ENCODE peak calls at places on chromosomes 12 and 14, in seven cellular contexts. One of them, this sample, is unnamed.

GRCh38 chr12:48007206-48007605 is 2.9 kb upstream of the COL2A1 start:
- DNase-seq in suprapubic skin: no peak
- DNase-seq in cardiac muscle cell: no peak
- DNase-seq in H7: no peak
- DNase-seq in left ventricle myocardium inferior: no peak
- DNase-seq in prostate gland: no peak
- DNase-seq in GM23248: no peak
- DNase-seq in this sample: no peak

GRCh38 chr12:122843472-122843871 is 8.2 kb downstream of the HIP1R start:
- DNase-seq in suprapubic skin: no peak
- DNase-seq in cardiac muscle cell: no peak
- DNase-seq in H7: peak
- DNase-seq in left ventricle myocardium inferior: no peak
- DNase-seq in prostate gland: no peak
- DNase-seq in GM23248: no peak
- DNase-seq in this sample: no peak

GRCh38 chr14:93686313-93686712 is 102.0 kb downstream of the PRIMA1 start:
- DNase-seq in suprapubic skin: no peak
- DNase-seq in cardiac muscle cell: no peak
- DNase-seq in H7: no peak
- DNase-seq in left ventricle myocardium inferior: no peak
- DNase-seq in prostate gland: no peak
- DNase-seq in GM23248: peak
- DNase-seq in this sample: no peak

GRCh38 chr14:103199141-103199540 is 75.9 kb downstream of the TNFAIP2 start:
- DNase-seq in suprapubic skin: no peak
- DNase-seq in cardiac muscle cell: peak
- DNase-seq in H7: no peak
- DNase-seq in left ventricle myocardium inferior: no peak
- DNase-seq in prostate gland: no peak
- DNase-seq in GM23248: peak
- DNase-seq in this sample: no peak

GRCh38 chr14:91403069-91403600 is 14.5 kb downstream of the CCDC88C start:
- DNase-seq in suprapubic skin: no peak
- DNase-seq in cardiac muscle cell: no peak
- DNase-seq in H7: peak
- DNase-seq in left ventricle myocardium inferior: no peak
- DNase-seq in prostate gland: no peak
- DNase-seq in GM23248: no peak
- DNase-seq in this sample: no peak

GRCh38 chr12:57896437-57897201 is 44.7 kb upstream of the ATP23 start:
- DNase-seq in suprapubic skin: peak
- DNase-seq in cardiac muscle cell: peak
- DNase-seq in H7: peak
- DNase-seq in left ventricle myocardium inferior: peak
- DNase-seq in prostate gland: peak
- DNase-seq in GM23248: peak
- DNase-seq in this sample: no peak

GRCh38 chr12:54009171-54010052 is 627 bp downstream of the HOXC8 start:
- DNase-seq in suprapubic skin: no peak
- DNase-seq in cardiac muscle cell: no peak
- DNase-seq in H7: peak
- DNase-seq in left ventricle myocardium inferior: no peak
- DNase-seq in prostate gland: no peak
- DNase-seq in GM23248: peak
- DNase-seq in this sample: no peak

GRCh38 chr14:21215130-21215878 is 53.9 kb downstream of the HNRNPC start:
- DNase-seq in suprapubic skin: no peak
- DNase-seq in cardiac muscle cell: no peak
- DNase-seq in H7: no peak
- DNase-seq in left ventricle myocardium inferior: no peak
- DNase-seq in prostate gland: no peak
- DNase-seq in GM23248: no peak
- DNase-seq in this sample: no peak

GRCh38 chr12:113089839-113090238 is 33.3 kb downstream of the DTX1 start:
- DNase-seq in suprapubic skin: no peak
- DNase-seq in cardiac muscle cell: no peak
- DNase-seq in H7: no peak
- DNase-seq in left ventricle myocardium inferior: no peak
- DNase-seq in prostate gland: no peak
- DNase-seq in GM23248: no peak
- DNase-seq in this sample: no peak

DNA sequence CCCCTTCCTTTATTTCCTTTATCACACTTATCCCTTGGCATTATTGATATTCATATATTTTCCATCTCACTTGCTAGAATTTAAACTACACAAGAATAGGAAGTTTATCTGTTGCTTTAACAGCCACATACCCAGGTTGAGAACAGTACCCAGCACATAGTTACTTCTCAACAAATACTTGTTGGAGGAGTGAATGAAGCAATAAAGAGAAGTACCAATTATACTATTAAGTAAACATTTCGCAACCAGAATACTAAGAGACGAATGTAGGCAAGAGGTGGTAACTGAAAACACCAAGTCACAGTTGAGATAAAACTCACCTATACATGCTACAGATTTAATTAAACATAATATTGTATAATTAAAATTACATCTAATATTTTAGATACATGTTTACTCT is 110.9 kb downstream of the FSCB start:
- DNase-seq in suprapubic skin: no peak
- DNase-seq in cardiac muscle cell: no peak
- DNase-seq in H7: no peak
- DNase-seq in left ventricle myocardium inferior: no peak
- DNase-seq in prostate gland: no peak
- DNase-seq in GM23248: no peak
- DNase-seq in this sample: no peak
- H3K4me3 ChIP-seq in suprapubic skin: no peak
- H3K4me3 ChIP-seq in cardiac muscle cell: no peak
- H3K4me3 ChIP-seq in H7: no peak
- H3K4me3 ChIP-seq in left ventricle myocardium inferior: no peak
- H3K4me3 ChIP-seq in prostate gland: no peak
- H3K4me3 ChIP-seq in GM23248: no peak
- H3K4me3 ChIP-seq in this sample: no peak

DNA sequence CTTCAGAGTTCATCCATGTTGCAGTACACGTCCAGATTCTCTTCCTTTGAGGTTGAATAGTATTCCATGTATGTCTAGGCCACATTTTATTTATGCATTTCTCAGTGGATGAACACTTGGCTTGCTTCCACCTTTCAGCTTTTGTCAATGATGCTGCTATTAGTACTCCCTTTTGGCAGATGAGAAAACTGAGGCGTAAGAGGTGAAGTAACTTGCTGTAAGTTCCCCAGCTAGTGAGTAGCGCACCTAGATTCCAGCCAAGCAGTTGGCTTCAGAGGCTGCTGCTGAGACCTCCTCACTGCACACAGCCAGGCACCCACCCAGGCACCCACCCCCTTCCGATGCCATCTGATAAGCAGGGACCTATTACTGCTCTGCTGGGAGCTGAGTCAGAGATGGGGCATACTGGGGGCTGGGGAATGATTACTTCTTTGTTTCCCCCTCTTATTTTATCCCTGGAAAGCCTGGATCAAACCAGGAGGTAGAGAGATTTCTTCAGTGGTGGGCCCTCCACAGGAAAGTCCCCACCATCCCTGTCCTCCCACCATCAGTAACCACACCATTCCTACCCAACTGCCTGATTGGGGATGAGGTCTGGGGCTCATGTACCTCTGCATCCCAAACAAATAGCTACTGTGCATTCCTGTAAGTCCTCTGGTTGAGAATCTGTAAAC is 234.6 kb downstream of the PCNX1 start:
- DNase-seq in suprapubic skin: peak
- DNase-seq in cardiac muscle cell: peak
- DNase-seq in H7: no peak
- DNase-seq in left ventricle myocardium inferior: no peak
- DNase-seq in prostate gland: no peak
- DNase-seq in GM23248: peak
- DNase-seq in this sample: no peak
- H3K4me3 ChIP-seq in suprapubic skin: no peak
- H3K4me3 ChIP-seq in cardiac muscle cell: no peak
- H3K4me3 ChIP-seq in H7: no peak
- H3K4me3 ChIP-seq in left ventricle myocardium inferior: no peak
- H3K4me3 ChIP-seq in prostate gland: no peak
- H3K4me3 ChIP-seq in GM23248: no peak
- H3K4me3 ChIP-seq in this sample: no peak

GRCh38 chr12:76031081-76031413 is 529 bp downstream of the PHLDA1 start:
- DNase-seq in suprapubic skin: no peak
- DNase-seq in cardiac muscle cell: no peak
- DNase-seq in H7: no peak
- DNase-seq in left ventricle myocardium inferior: no peak
- DNase-seq in prostate gland: no peak
- DNase-seq in GM23248: no peak
- DNase-seq in this sample: no peak

GRCh38 chr12:76030378-76031080 is 1.0 kb downstream of the PHLDA1 start:
- DNase-seq in suprapubic skin: peak
- DNase-seq in cardiac muscle cell: peak
- DNase-seq in H7: peak
- DNase-seq in left ventricle myocardium inferior: peak
- DNase-seq in prostate gland: peak
- DNase-seq in GM23248: peak
- DNase-seq in this sample: no peak

GRCh38 chr12:76029982-76030377 is 1.6 kb downstream of the PHLDA1 start:
- DNase-seq in suprapubic skin: no peak
- DNase-seq in cardiac muscle cell: peak
- DNase-seq in H7: peak
- DNase-seq in left ventricle myocardium inferior: no peak
- DNase-seq in prostate gland: no peak
- DNase-seq in GM23248: peak
- DNase-seq in this sample: no peak

GRCh38 chr12:76026643-76027063 is 4.9 kb downstream of the PHLDA1 start:
- DNase-seq in suprapubic skin: no peak
- DNase-seq in cardiac muscle cell: peak
- DNase-seq in H7: no peak
- DNase-seq in left ventricle myocardium inferior: no peak
- DNase-seq in prostate gland: no peak
- DNase-seq in GM23248: peak
- DNase-seq in this sample: peak

GRCh38 chr12:76028649-76029277 is 2.8 kb downstream of the PHLDA1 start:
- DNase-seq in suprapubic skin: no peak
- DNase-seq in cardiac muscle cell: peak
- DNase-seq in H7: no peak
- DNase-seq in left ventricle myocardium inferior: no peak
- DNase-seq in prostate gland: no peak
- DNase-seq in GM23248: peak
- DNase-seq in this sample: no peak
- H3K4me3 ChIP-seq in suprapubic skin: peak
- H3K4me3 ChIP-seq in cardiac muscle cell: peak
- H3K4me3 ChIP-seq in H7: peak
- H3K4me3 ChIP-seq in left ventricle myocardium inferior: peak
- H3K4me3 ChIP-seq in prostate gland: peak
- H3K4me3 ChIP-seq in GM23248: peak
- H3K4me3 ChIP-seq in this sample: peak

DNA sequence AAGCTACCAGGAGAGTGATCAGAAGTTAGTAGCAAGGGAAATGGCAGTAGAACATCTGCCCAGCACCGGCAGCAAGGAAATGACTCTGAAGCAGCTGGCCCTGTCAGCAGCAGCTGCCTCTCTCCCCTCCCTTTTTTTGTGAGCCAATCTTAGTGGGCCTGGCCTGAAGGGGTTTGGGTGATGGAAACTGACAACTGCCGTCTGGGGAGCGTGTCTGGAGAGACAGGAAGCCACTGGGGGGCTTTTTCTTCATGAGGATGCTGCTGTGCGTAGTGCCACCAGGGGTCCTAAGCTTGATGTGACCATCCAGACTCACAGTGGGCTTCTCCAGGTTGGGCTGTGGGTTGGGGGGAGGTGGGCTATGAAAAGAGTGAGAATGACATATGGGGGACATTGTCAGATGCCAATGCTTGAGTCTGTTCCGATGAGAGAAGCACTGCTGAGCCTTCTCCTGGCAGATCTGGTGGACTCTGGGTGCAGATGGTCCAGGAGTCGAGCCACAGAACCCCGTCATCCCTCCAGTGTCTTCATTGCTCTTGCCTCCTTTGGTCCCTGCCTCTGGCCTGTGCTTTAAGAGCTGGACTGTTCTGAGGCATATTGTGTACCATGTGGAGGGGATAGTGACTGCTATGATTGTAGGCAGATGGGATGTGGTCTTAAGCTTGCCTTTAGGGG is 87.6 kb upstream of the HIF1A start:
- DNase-seq in suprapubic skin: no peak
- DNase-seq in cardiac muscle cell: no peak
- DNase-seq in H7: no peak
- DNase-seq in left ventricle myocardium inferior: no peak
- DNase-seq in prostate gland: no peak
- DNase-seq in GM23248: no peak
- DNase-seq in this sample: no peak
- H3K4me3 ChIP-seq in suprapubic skin: no peak
- H3K4me3 ChIP-seq in cardiac muscle cell: no peak
- H3K4me3 ChIP-seq in H7: no peak
- H3K4me3 ChIP-seq in left ventricle myocardium inferior: no peak
- H3K4me3 ChIP-seq in prostate gland: no peak
- H3K4me3 ChIP-seq in GM23248: no peak
- H3K4me3 ChIP-seq in this sample: no peak

GRCh38 chr14:61654026-61654425 is 41.3 kb upstream of the HIF1A start:
- DNase-seq in suprapubic skin: no peak
- DNase-seq in cardiac muscle cell: no peak
- DNase-seq in H7: no peak
- DNase-seq in left ventricle myocardium inferior: no peak
- DNase-seq in prostate gland: no peak
- DNase-seq in GM23248: no peak
- DNase-seq in this sample: no peak

GRCh38 chr14:61655777-61656176 is 39.5 kb upstream of the HIF1A start:
- DNase-seq in suprapubic skin: no peak
- DNase-seq in cardiac muscle cell: no peak
- DNase-seq in H7: no peak
- DNase-seq in left ventricle myocardium inferior: no peak
- DNase-seq in prostate gland: no peak
- DNase-seq in GM23248: no peak
- DNase-seq in this sample: no peak

GRCh38 chr14:61651355-61651754 is 44.0 kb upstream of the HIF1A start:
- DNase-seq in suprapubic skin: no peak
- DNase-seq in cardiac muscle cell: no peak
- DNase-seq in H7: no peak
- DNase-seq in left ventricle myocardium inferior: no peak
- DNase-seq in prostate gland: no peak
- DNase-seq in GM23248: no peak
- DNase-seq in this sample: no peak

GRCh38 chr14:61652526-61653262 is 42.6 kb upstream of the HIF1A start:
- DNase-seq in suprapubic skin: no peak
- DNase-seq in cardiac muscle cell: no peak
- DNase-seq in H7: no peak
- DNase-seq in left ventricle myocardium inferior: no peak
- DNase-seq in prostate gland: no peak
- DNase-seq in GM23248: peak
- DNase-seq in this sample: no peak

GRCh38 chr14:61653507-61653906 is 41.8 kb upstream of the HIF1A start:
- DNase-seq in suprapubic skin: no peak
- DNase-seq in cardiac muscle cell: peak
- DNase-seq in H7: no peak
- DNase-seq in left ventricle myocardium inferior: no peak
- DNase-seq in prostate gland: no peak
- DNase-seq in GM23248: peak
- DNase-seq in this sample: no peak
- H3K4me3 ChIP-seq in suprapubic skin: no peak
- H3K4me3 ChIP-seq in cardiac muscle cell: no peak
- H3K4me3 ChIP-seq in H7: no peak
- H3K4me3 ChIP-seq in left ventricle myocardium inferior: no peak
- H3K4me3 ChIP-seq in prostate gland: no peak
- H3K4me3 ChIP-seq in GM23248: peak
- H3K4me3 ChIP-seq in this sample: no peak

DNA sequence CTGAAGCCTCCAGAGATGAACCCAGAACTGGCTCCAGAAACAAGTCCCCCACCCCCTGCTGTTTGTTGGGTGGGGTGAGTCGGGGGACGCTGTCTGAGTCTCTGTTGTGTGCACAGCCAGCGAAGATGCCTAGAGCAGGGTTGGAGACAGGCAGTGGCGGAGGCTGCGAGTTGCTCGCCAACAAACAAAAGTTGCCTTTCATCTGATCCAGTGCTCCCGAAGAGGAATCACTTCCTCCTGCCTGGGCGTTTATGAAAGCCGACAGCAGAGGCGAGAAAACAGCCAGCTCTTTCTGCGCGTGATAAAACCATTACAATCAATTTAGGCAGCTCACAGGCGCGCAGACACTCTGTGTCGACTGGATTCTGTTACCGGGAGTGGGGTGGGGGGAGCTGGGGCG is 678.7 kb downstream of the MED13L start:
- DNase-seq in suprapubic skin: no peak
- DNase-seq in cardiac muscle cell: peak
- DNase-seq in H7: no peak
- DNase-seq in left ventricle myocardium inferior: no peak
- DNase-seq in prostate gland: peak
- DNase-seq in GM23248: peak
- DNase-seq in this sample: no peak
- H3K4me3 ChIP-seq in suprapubic skin: peak
- H3K4me3 ChIP-seq in cardiac muscle cell: no peak
- H3K4me3 ChIP-seq in H7: no peak
- H3K4me3 ChIP-seq in left ventricle myocardium inferior: peak
- H3K4me3 ChIP-seq in prostate gland: peak
- H3K4me3 ChIP-seq in GM23248: no peak
- H3K4me3 ChIP-seq in this sample: peak

This sample was measured in skeletal muscle cell.